ENCODE peak calls at places on chromosomes 12 and 14, in four cellular contexts. J is NAMALWA, A is type B pancreatic cell, N is NCI-H774. V is an unnamed sample.

GRCh38 chr14:96762650-96763049 is 34.5 kb upstream of the VRK1 start:
- DNase-seq in N (peak), A (no peak), J (peak), V (peak)

GRCh38 chr14:73774671-73775070 is 60.5 kb upstream of the PNMA1 start:
- DNase-seq in J (no peak), A (no peak), N (no peak), V (no peak)

GRCh38 chr12:54358620-54358944 is 5.7 kb downstream of the GPR84 start:
- DNase-seq in J (no peak), A (no peak), N (no peak), V (peak)

GRCh38 chr12:5989621-5990020 is 44.6 kb upstream of the ANO2 start:
- DNase-seq in A (no peak), J (no peak), N (no peak), V (no peak)

GRCh38 chr12:121217066-121217465 is 7.1 kb downstream of the P2RX4 start:
- DNase-seq in A (no peak), N (no peak), J (no peak), V (no peak)

GRCh38 chr12:23380419-23381100 is 568.9 kb downstream of the SOX5 start:
- DNase-seq in J (no peak), N (no peak), A (no peak), V (no peak)

GRCh38 chr14:76118594-76118993 is 33.1 kb upstream of the GPATCH2L start:
- DNase-seq in N (no peak), A (no peak), J (no peak), V (no peak)

GRCh38 chr12:130335517-130336392 is 1.9 kb upstream of the PIWIL1 start:
- DNase-seq in A (no peak), J (peak), N (peak), V (peak)

GRCh38 chr14:75604979-75605825 is 26.8 kb downstream of the FLVCR2 start:
- DNase-seq in A (no peak), N (no peak), J (no peak), V (no peak)

V was measured in myocyte.